ENCODE peak calls at places on chromosomes 7 and 10, in eight cellular contexts. E is PC-3, I is mammary epithelial cell, N is GM23248, G is HCT116, P is neural progenitor cell, X is H1, Y is SK-N-MC. V is an unnamed sample.

GRCh38 chr7:96962221-96962620 is 43.1 kb upstream of the DLX6 start:
- DNase-seq in E (peak; percentile 81), I (no peak), N (no peak), G (no peak), P (no peak), X (no peak), Y (no peak), V (no peak)

GRCh38 chr10:74151057-74151878 is at the start of gene ADK:
- DNase-seq in E (peak; percentile 100), I (peak; percentile 95), N (peak; percentile 98), G (peak; percentile 96), P (peak; percentile 99), X (peak; percentile 100), Y (peak; percentile 83), V (peak; percentile 94)

GRCh38 chr7:110090113-110090820 is 1000.7 kb upstream of the LRRN3 start:
- DNase-seq in E (peak; percentile 64), I (peak; percentile 32), N (peak; percentile 39), G (peak; percentile 38), P (peak; percentile 15), X (no peak), Y (peak; percentile 12), V (peak; percentile 58)

GRCh38 chr7:50359995-50360925 is 55.7 kb downstream of the IKZF1 start:
- DNase-seq in E (no peak), I (no peak), N (peak; percentile 7), G (no peak), P (peak; percentile 15), X (no peak), Y (no peak), V (no peak)

GRCh38 chr7:6443372-6443941 is 4.3 kb downstream of the DAGLB start:
- DNase-seq in E (peak; percentile 91), I (peak; percentile 69), N (peak; percentile 97), G (peak; percentile 85), P (no peak), X (no peak), Y (no peak), V (peak; percentile 80)

GRCh38 chr10:125028291-125028867 is 86.5 kb downstream of the ZRANB1 start:
- DNase-seq in E (peak; percentile 56), I (no peak), N (peak; percentile 81), G (no peak), P (peak; percentile 55), X (no peak), Y (no peak), V (no peak)

GRCh38 chr10:34786464-34786863 is 28.6 kb downstream of the PARD3 start:
- DNase-seq in E (peak; percentile 59), I (no peak), N (peak; percentile 45), G (no peak), P (no peak), X (no peak), Y (no peak), V (no peak)

GRCh38 chr7:99380823-99381663 is 6.5 kb downstream of the ARPC1B start:
- DNase-seq in E (no peak), I (peak; percentile 30), N (peak; percentile 41), G (no peak), P (no peak), X (no peak), Y (no peak), V (no peak)

GRCh38 chr7:83429493-83429892 is 219.4 kb downstream of the SEMA3E start:
- DNase-seq in E (no peak), I (no peak), N (no peak), G (no peak), P (peak; percentile 13), X (no peak), Y (no peak), V (no peak)

DNA sequence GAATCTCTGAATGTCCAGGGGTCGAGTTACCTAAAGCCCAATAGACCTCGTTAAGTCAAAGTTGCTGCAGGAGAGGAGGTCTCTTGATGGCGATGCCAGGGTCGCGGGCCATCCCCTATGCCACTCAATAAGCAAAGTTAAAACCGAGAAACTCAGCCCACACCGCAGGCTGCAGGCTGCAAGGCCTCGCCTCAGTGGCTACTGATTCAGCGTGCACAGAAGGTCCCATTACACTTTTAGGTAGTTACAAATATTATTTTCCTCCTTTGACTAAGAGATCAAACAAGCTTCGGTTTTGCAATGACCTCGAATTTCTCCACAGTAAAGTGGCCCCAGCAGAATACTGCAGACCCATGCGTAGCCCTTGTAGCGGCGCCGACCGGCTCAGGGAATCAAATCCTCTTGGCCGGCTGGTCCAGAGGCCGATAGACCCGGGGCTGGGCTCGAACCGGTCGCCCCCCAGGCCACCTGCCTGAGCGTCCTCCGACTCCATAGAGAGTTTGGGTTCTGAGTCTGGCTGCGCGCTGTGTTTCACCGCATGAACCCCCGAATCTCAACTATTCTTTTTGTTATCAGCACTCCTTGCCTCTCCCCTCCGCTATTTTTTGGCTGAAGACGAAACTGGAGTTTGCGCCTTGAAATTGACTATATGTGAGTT is 2.3 kb downstream of the C1QL3 start:
- DNase-seq in E (no peak), I (no peak), N (no peak), G (no peak), P (peak; percentile 30), X (peak; percentile 62), Y (no peak), V (no peak)
- TF ChIP-seq EZH2 in E (no peak), I (no peak), N (no peak), G (no peak), P (no peak), X (peak; percentile 1), Y (no peak), V (peak; percentile 85)

GRCh38 chr7:139830292-139830691 is 1.2 kb downstream of the TBXAS1 start:
- DNase-seq in E (no peak), I (no peak), N (no peak), G (no peak), P (no peak), X (no peak), Y (no peak), V (no peak)

GRCh38 chr7:139829654-139830130 is 628 bp downstream of the TBXAS1 start:
- DNase-seq in E (no peak), I (no peak), N (no peak), G (no peak), P (no peak), X (no peak), Y (no peak), V (peak; percentile 67)

GRCh38 chr7:139828880-139829653 is at the start of gene TBXAS1:
- DNase-seq in E (peak; percentile 65), I (no peak), N (no peak), G (no peak), P (no peak), X (no peak), Y (no peak), V (no peak)

GRCh38 chr7:139828446-139828845 is 618 bp upstream of the TBXAS1 start:
- DNase-seq in E (no peak), I (no peak), N (no peak), G (no peak), P (no peak), X (no peak), Y (no peak), V (no peak)

DNA sequence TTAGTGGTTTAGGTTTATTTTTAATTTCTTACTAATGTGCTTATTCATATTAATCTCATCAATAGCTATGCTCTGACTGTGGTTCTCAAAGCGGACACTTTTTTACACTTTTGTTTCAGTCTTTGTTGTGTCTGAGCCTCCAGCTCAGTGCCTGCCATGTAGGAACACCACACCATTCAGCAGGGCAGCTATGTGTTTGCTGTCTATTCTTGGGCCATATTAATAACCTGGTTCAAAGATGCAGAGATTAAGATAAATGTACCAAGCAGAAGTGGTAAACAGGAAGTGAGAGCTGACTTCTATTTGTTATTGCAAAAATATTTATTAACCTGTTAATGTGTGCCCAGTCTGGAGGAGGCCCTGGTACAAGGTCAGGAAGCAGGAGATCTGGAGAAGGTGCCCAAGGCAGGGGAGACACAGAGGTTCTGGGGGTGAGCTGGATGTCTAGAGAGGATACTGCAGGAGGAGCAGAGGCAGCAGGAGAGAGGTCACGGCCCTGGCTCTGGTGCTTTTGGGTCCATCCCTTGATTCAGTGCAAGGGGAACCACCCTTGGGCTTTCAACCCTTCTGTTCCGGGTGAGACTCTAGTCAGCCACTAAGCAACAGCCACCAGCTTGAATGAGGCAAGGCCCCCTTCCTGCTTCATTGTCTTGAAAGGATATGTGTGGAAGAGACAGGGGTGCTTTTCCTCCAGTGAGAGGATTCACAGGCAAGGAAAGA is 1.9 kb downstream of the TBXAS1 start:
- DNase-seq in E (no peak), I (no peak), N (no peak), G (no peak), P (no peak), X (no peak), Y (no peak), V (no peak)
- H3K9ac ChIP-seq in E (no peak overlapping the region), I (no peak overlapping the region), N (no peak overlapping the region), G (no peak overlapping the region), P (no peak overlapping the region), X (no peak overlapping the region), Y (no peak overlapping the region), V (no peak overlapping the region)

GRCh38 chr7:27095897-27096755 is at the start of gene HOXA1:
- DNase-seq in E (peak; percentile 94), I (peak; percentile 92), N (peak; percentile 98), G (peak; percentile 80), P (peak; percentile 86), X (peak; percentile 79), Y (no peak), V (peak; percentile 95)

GRCh38 chr7:27097686-27098492 is 2.1 kb upstream of the HOXA1 start:
- DNase-seq in E (peak; percentile 58), I (peak; percentile 78), N (peak; percentile 46), G (no peak), P (peak; percentile 42), X (peak; percentile 72), Y (no peak), V (peak; percentile 53)

GRCh38 chr7:27095050-27095896 is 527 bp downstream of the HOXA1 start:
- DNase-seq in E (no peak), I (peak; percentile 36), N (no peak), G (no peak), P (peak; percentile 13), X (no peak), Y (no peak), V (no peak)

GRCh38 chr7:27098493-27099223 is 2.9 kb upstream of the HOXA1 start:
- DNase-seq in E (peak; percentile 59), I (peak; percentile 67), N (peak; percentile 76), G (no peak), P (peak; percentile 73), X (no peak), Y (no peak), V (peak; percentile 93)

DNA sequence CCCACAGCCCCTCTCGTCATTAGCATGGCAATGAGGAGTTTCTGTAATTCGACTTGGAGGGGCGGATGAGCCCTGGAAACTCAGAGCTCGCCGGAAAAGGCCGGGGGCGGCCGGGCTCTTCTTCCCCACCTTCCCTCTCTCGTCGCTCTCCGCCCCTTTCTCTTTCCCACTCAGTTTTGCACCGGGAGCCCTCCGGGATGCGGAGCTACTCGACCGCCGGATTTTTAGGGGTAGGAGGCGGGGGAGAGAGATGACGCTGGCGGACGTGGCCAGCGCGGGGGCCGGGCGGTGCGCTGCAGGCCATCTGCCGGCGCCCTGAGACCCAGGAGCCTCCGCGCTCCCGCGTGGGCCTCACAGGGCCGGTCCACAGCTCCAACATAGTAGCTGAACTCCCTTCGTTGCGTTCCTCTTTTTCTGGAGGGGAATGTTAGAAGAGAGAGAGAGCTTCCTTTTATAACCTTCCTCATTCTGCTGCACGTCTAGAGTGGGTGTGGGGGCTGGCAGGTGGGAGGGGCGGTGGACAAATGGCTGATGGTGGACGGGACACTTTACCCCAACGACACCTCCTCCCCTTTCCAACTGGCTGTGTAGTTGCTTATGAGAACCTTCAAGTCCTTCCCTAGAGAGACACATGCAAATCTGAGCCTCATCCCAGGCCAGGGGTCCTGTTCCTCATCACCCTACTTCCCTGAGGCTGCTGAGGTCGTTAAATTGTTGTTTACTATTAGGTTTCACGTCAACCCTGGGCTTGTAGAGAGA is 1.1 kb upstream of the HOXA1 start:
- DNase-seq in E (peak; percentile 45), I (peak; percentile 57), N (peak; percentile 80), G (no peak), P (peak; percentile 31), X (no peak), Y (no peak), V (peak; percentile 61)
- TF ChIP-seq EZH2 in E (no peak), I (no peak), N (no peak), G (no peak), P (peak; percentile 93), X (peak; percentile 80), Y (no peak), V (no peak)

GRCh38 chr7:130897515-130898419 is 163.8 kb upstream of the KLF14 start:
- DNase-seq in E (peak; percentile 35), I (no peak), N (peak; percentile 47), G (no peak), P (no peak), X (no peak), Y (no peak), V (no peak)
- H3K9ac ChIP-seq in E (peak overlapping the region; percentile 14), I (no peak overlapping the region), N (peak overlapping the region; percentile 100), G (peak overlapping the region; percentile 69), P (no peak overlapping the region), X (no peak overlapping the region), Y (peak overlapping the region; percentile 8), V (no peak overlapping the region)

V was measured in fibroblast of lung.